ENCODE peak calls at places on chromosomes 13 and 19, in nine cellular contexts. F is stimulated activated CD8-positive, alpha-beta memory T cell treated with anti-CD3 and anti-CD28 coated beads, Interleukin-7, amount 100 ng/mL, for 24 hours; P is SHP77 treated with DMSO at 0.1 percent for 48 hours; Y is hepatic stellate cell; I is SW480; C is T-cell; K is GDM1; R is T47D; W is kidney. D is an unnamed sample.

GRCh38 chr13:61608138-61608537 is 192.5 kb upstream of the PCDH20 start:
- DNase-seq in F (no peak), I (no peak), K (no peak), Y (no peak), C (no peak), P (no peak), W (no peak), R (no peak), D (no peak)

GRCh38 chr19:18384775-18385174 is 1.2 kb upstream of the GDF15 start:
- DNase-seq in R (no peak), P (no peak), I (no peak), C (no peak), Y (no peak), F (no peak), K (no peak), W (no peak), D (no peak)

GRCh38 chr19:37309834-37310575 is 60.9 kb upstream of the ZNF527 start:
- DNase-seq in K (peak), C (no peak), Y (no peak), W (no peak), R (peak), I (no peak), F (no peak), P (no peak), D (no peak)

GRCh38 chr19:18300930-18301717 is 19.7 kb upstream of the JUND start:
- DNase-seq in C (no peak), Y (peak), I (peak), F (no peak), W (peak), R (peak), K (no peak), P (no peak), D (no peak)

GRCh38 chr13:48979892-48980291 is 4.2 kb downstream of the FNDC3A start:
- DNase-seq in I (no peak), P (no peak), W (no peak), F (no peak), K (no peak), C (no peak), R (no peak), Y (no peak), D (no peak)

GRCh38 chr13:32134241-32134801 is 102.7 kb downstream of the FRY start:
- DNase-seq in P (no peak), W (no peak), F (no peak), R (peak), Y (no peak), I (no peak), C (no peak), K (no peak), D (no peak)

GRCh38 chr13:28248080-28248479 is 109.7 kb downstream of the PAN3 start:
- DNase-seq in P (no peak), R (no peak), I (no peak), K (no peak), Y (no peak), F (no peak), W (no peak), C (no peak), D (no peak)

GRCh38 chr19:57587529-57587928 is 3.6 kb downstream of the ZIK1 start:
- DNase-seq in R (no peak), W (no peak), I (no peak), F (no peak), Y (peak), P (no peak), K (no peak), C (no peak), D (no peak)

GRCh38 chr13:51271528-51272070 is 49.4 kb downstream of the FAM124A start:
- DNase-seq in R (no peak), F (no peak), P (no peak), K (no peak), C (no peak), I (no peak), Y (no peak), W (no peak), D (no peak)

GRCh38 chr19:2046046-2046907 is 4.8 kb downstream of the MKNK2 start:
- DNase-seq in F (no peak), R (no peak), Y (no peak), I (no peak), P (no peak), K (no peak), W (peak), C (no peak), D (no peak)

GRCh38 chr13:27172495-27172842 is 858 bp upstream of the USP12 start:
- DNase-seq in Y (peak), F (no peak), K (peak), P (no peak), W (no peak), I (peak), R (no peak), C (no peak), D (no peak)

GRCh38 chr19:41821003-41821735 is 23.3 kb downstream of the LYPD4 start:
- DNase-seq in F (no peak), R (peak), W (no peak), P (peak), Y (peak), C (peak), I (peak), K (peak), D (peak)

GRCh38 chr13:45575830-45576180 is 39.7 kb downstream of the ERICH6B start:
- DNase-seq in C (no peak), I (no peak), W (no peak), P (no peak), Y (no peak), K (no peak), R (no peak), F (no peak), D (no peak)

GRCh38 chr13:38334845-38335244 is 14.8 kb upstream of the UFM1 start:
- DNase-seq in Y (no peak), W (no peak), K (no peak), P (no peak), C (no peak), F (no peak), R (no peak), I (no peak), D (no peak)

GRCh38 chr13:23921451-23921888 is 24.2 kb upstream of the C1QTNF9B start:
- DNase-seq in Y (no peak), P (peak), W (no peak), R (peak), F (no peak), K (no peak), C (no peak), I (peak), D (peak)

GRCh38 chr13:75399879-75400217 is 82.1 kb downstream of the TBC1D4 start:
- DNase-seq in K (no peak), W (no peak), I (no peak), F (no peak), R (no peak), Y (no peak), C (no peak), P (no peak), D (no peak)

GRCh38 chr13:42769650-42770049 is 11.7 kb upstream of the FAM216B start:
- DNase-seq in R (no peak), W (no peak), C (no peak), I (no peak), P (no peak), F (no peak), K (no peak), Y (no peak), D (no peak)

GRCh38 chr13:35140321-35140720 is 198.3 kb downstream of the NBEA start:
- DNase-seq in F (no peak), P (peak), W (no peak), R (no peak), C (no peak), Y (no peak), I (no peak), K (no peak), D (no peak)

GRCh38 chr19:45739498-45740439 is 6.5 kb downstream of the MEIOSIN start:
- DNase-seq in R (no peak), W (no peak), K (no peak), F (no peak), C (no peak), I (peak), Y (no peak), P (no peak), D (no peak)

GRCh38 chr13:43785681-43786471 is 896 bp downstream of the ENOX1 start:
- DNase-seq in K (no peak), F (no peak), P (no peak), Y (peak), W (peak), I (peak), C (no peak), R (peak), D (no peak)

GRCh38 chr13:26412263-26412662 is 145.2 kb upstream of the WASF3 start:
- DNase-seq in R (no peak), K (no peak), I (peak), P (no peak), W (no peak), F (no peak), C (no peak), Y (no peak), D (no peak)

GRCh38 chr19:27674701-27675100 is 1538.2 kb downstream of the UQCRFS1 start:
- DNase-seq in K (no peak), P (no peak), I (no peak), Y (no peak), C (no peak), W (no peak), R (no peak), F (no peak), D (no peak)

GRCh38 chr19:47544476-47544875 is 28.5 kb downstream of the ZNF541 start:
- DNase-seq in R (no peak), P (no peak), C (no peak), K (no peak), F (no peak), Y (no peak), I (no peak), W (no peak), D (no peak)

GRCh38 chr19:8662263-8662662 is 31.8 kb downstream of the NFILZ start:
- DNase-seq in C (no peak), K (no peak), W (no peak), Y (no peak), P (no peak), I (no peak), F (no peak), R (no peak), D (no peak)

GRCh38 chr19:15368051-15368632 is 11.4 kb downstream of the AKAP8 start:
- DNase-seq in C (no peak), R (no peak), Y (no peak), K (no peak), F (no peak), W (peak), P (no peak), I (no peak), D (no peak)

GRCh38 chr13:44259045-44260042 is 114.3 kb upstream of the SERP2 start:
- DNase-seq in I (peak), W (no peak), C (peak), F (peak), P (no peak), Y (peak), K (peak), R (no peak), D (no peak)